ENCODE peak calls at places on chromosomes 11 and 22, in five cellular contexts. One of them, this sample, is unnamed. For H3K4me1, the result is how much of the 10 kb centered on the place peaks cover.

GRCh38 chr22:19687561-19688300 is 26.6 kb upstream of the SEPTIN5 start:
- DNase-seq in heart right ventricle: no peak
- DNase-seq in effector memory CD4-positive, alpha-beta T cell: no peak
- DNase-seq in BE2C: no peak
- DNase-seq in suprapubic skin: peak
- DNase-seq in this sample: no peak

GRCh38 chr22:23183107-23183698 is 2.9 kb downstream of the BCR start:
- DNase-seq in heart right ventricle: no peak
- DNase-seq in effector memory CD4-positive, alpha-beta T cell: no peak
- DNase-seq in BE2C: peak
- DNase-seq in suprapubic skin: no peak
- DNase-seq in this sample: peak

GRCh38 chr22:44488354-44488753 is 9.7 kb downstream of the RTL6 start:
- DNase-seq in heart right ventricle: no peak
- DNase-seq in effector memory CD4-positive, alpha-beta T cell: no peak
- DNase-seq in BE2C: no peak
- DNase-seq in suprapubic skin: no peak
- DNase-seq in this sample: no peak

GRCh38 chr11:61910473-61911123 is 6.8 kb downstream of the RAB3IL1 start:
- DNase-seq in heart right ventricle: no peak
- DNase-seq in effector memory CD4-positive, alpha-beta T cell: no peak
- DNase-seq in BE2C: no peak
- DNase-seq in suprapubic skin: no peak
- DNase-seq in this sample: no peak

GRCh38 chr11:1015064-1015463 is 21.5 kb downstream of the MUC6 start:
- DNase-seq in heart right ventricle: no peak
- DNase-seq in effector memory CD4-positive, alpha-beta T cell: no peak
- DNase-seq in BE2C: no peak
- DNase-seq in suprapubic skin: no peak
- DNase-seq in this sample: no peak

GRCh38 chr11:68090706-68091105 is 30.5 kb downstream of the CHKA start:
- DNase-seq in heart right ventricle: no peak
- DNase-seq in effector memory CD4-positive, alpha-beta T cell: no peak
- DNase-seq in BE2C: no peak
- DNase-seq in suprapubic skin: no peak
- DNase-seq in this sample: peak

GRCh38 chr22:20392983-20393704 is 807 bp upstream of the ZNF74 start:
- DNase-seq in heart right ventricle: peak
- DNase-seq in effector memory CD4-positive, alpha-beta T cell: no peak
- DNase-seq in BE2C: no peak
- DNase-seq in suprapubic skin: peak
- DNase-seq in this sample: no peak

GRCh38 chr11:18368236-18368635 is 26.1 kb upstream of the LDHA start:
- DNase-seq in heart right ventricle: no peak
- DNase-seq in effector memory CD4-positive, alpha-beta T cell: no peak
- DNase-seq in BE2C: no peak
- DNase-seq in suprapubic skin: no peak
- DNase-seq in this sample: no peak

GRCh38 chr11:36371161-36371560 is 75.1 kb downstream of the PRR5L start:
- DNase-seq in heart right ventricle: no peak
- DNase-seq in effector memory CD4-positive, alpha-beta T cell: no peak
- DNase-seq in BE2C: no peak
- DNase-seq in suprapubic skin: no peak
- DNase-seq in this sample: no peak

GRCh38 chr22:19565382-19565902 is 41.2 kb upstream of the CLDN5 start:
- DNase-seq in heart right ventricle: no peak
- DNase-seq in effector memory CD4-positive, alpha-beta T cell: no peak
- DNase-seq in BE2C: no peak
- DNase-seq in suprapubic skin: no peak
- DNase-seq in this sample: no peak

GRCh38 chr11:72085836-72086475 is 5.3 kb downstream of the LRRC51 start:
- DNase-seq in heart right ventricle: no peak
- DNase-seq in effector memory CD4-positive, alpha-beta T cell: no peak
- DNase-seq in BE2C: no peak
- DNase-seq in suprapubic skin: no peak
- DNase-seq in this sample: no peak

GRCh38 chr11:88059326-88059725 is 115.9 kb downstream of the RAB38 start:
- DNase-seq in heart right ventricle: no peak
- DNase-seq in effector memory CD4-positive, alpha-beta T cell: no peak
- DNase-seq in BE2C: no peak
- DNase-seq in suprapubic skin: no peak
- DNase-seq in this sample: no peak

GRCh38 chr22:45496451-45496941 is 6.2 kb upstream of the FBLN1 start:
- DNase-seq in heart right ventricle: no peak
- DNase-seq in effector memory CD4-positive, alpha-beta T cell: no peak
- DNase-seq in BE2C: no peak
- DNase-seq in suprapubic skin: no peak
- DNase-seq in this sample: no peak

GRCh38 chr11:61162092-61162935 is 1.1 kb upstream of the VPS37C start:
- DNase-seq in heart right ventricle: no peak
- DNase-seq in effector memory CD4-positive, alpha-beta T cell: no peak
- DNase-seq in BE2C: no peak
- DNase-seq in suprapubic skin: no peak
- DNase-seq in this sample: no peak

GRCh38 chr11:112790286-112790685 is 170.9 kb upstream of the NCAM1 start:
- DNase-seq in heart right ventricle: no peak
- DNase-seq in effector memory CD4-positive, alpha-beta T cell: no peak
- DNase-seq in BE2C: no peak
- DNase-seq in suprapubic skin: no peak
- DNase-seq in this sample: peak

GRCh38 chr11:82229346-82229745 is 504.3 kb downstream of the FAM181B start:
- DNase-seq in heart right ventricle: no peak
- DNase-seq in effector memory CD4-positive, alpha-beta T cell: no peak
- DNase-seq in BE2C: no peak
- DNase-seq in suprapubic skin: no peak
- DNase-seq in this sample: no peak

GRCh38 chr11:15663778-15664218 is 549.1 kb downstream of the INSC start:
- DNase-seq in heart right ventricle: no peak
- DNase-seq in effector memory CD4-positive, alpha-beta T cell: no peak
- DNase-seq in BE2C: peak
- DNase-seq in suprapubic skin: no peak
- DNase-seq in this sample: peak

GRCh38 chr11:126333142-126333541 is 22.3 kb upstream of the ST3GAL4 start:
- DNase-seq in heart right ventricle: no peak
- DNase-seq in effector memory CD4-positive, alpha-beta T cell: no peak
- DNase-seq in BE2C: no peak
- DNase-seq in suprapubic skin: no peak
- DNase-seq in this sample: no peak

GRCh38 chr11:59545179-59546020 is 34.1 kb downstream of the OR4D9 start:
- DNase-seq in heart right ventricle: no peak
- DNase-seq in effector memory CD4-positive, alpha-beta T cell: no peak
- DNase-seq in BE2C: no peak
- DNase-seq in suprapubic skin: no peak
- DNase-seq in this sample: no peak

GRCh38 chr11:19573666-19574065 is 139.0 kb upstream of the NAV2 start:
- DNase-seq in heart right ventricle: peak
- DNase-seq in effector memory CD4-positive, alpha-beta T cell: no peak
- DNase-seq in BE2C: peak
- DNase-seq in suprapubic skin: no peak
- DNase-seq in this sample: no peak

GRCh38 chr22:49015459-49015858 is 812.2 kb downstream of the BRD1 start:
- DNase-seq in heart right ventricle: no peak
- DNase-seq in effector memory CD4-positive, alpha-beta T cell: no peak
- DNase-seq in BE2C: no peak
- DNase-seq in suprapubic skin: peak
- DNase-seq in this sample: peak

GRCh38 chr11:45086526-45086925 is 59.9 kb upstream of the PRDM11 start:
- DNase-seq in heart right ventricle: no peak
- DNase-seq in effector memory CD4-positive, alpha-beta T cell: no peak
- DNase-seq in BE2C: no peak
- DNase-seq in suprapubic skin: no peak
- DNase-seq in this sample: no peak

GRCh38 chr11:119484741-119485605 is 62.0 kb upstream of the THY1 start:
- DNase-seq in heart right ventricle: no peak
- DNase-seq in effector memory CD4-positive, alpha-beta T cell: no peak
- DNase-seq in BE2C: no peak
- DNase-seq in suprapubic skin: peak
- DNase-seq in this sample: no peak

GRCh38 chr11:57323503-57324153 is 1.1 kb downstream of the TNKS1BP1 start:
- DNase-seq in heart right ventricle: no peak
- DNase-seq in effector memory CD4-positive, alpha-beta T cell: no peak
- DNase-seq in BE2C: no peak
- DNase-seq in suprapubic skin: no peak
- DNase-seq in this sample: peak

GRCh38 chr11:130076774-130077481 is 7.2 kb downstream of the APLP2 start:
- DNase-seq in heart right ventricle: no peak
- DNase-seq in effector memory CD4-positive, alpha-beta T cell: no peak
- DNase-seq in BE2C: no peak
- DNase-seq in suprapubic skin: no peak
- DNase-seq in this sample: no peak

GRCh38 chr11:40134820-40135219 is 1324.6 kb downstream of the LRRC4C start:
- DNase-seq in heart right ventricle: no peak
- DNase-seq in effector memory CD4-positive, alpha-beta T cell: no peak
- DNase-seq in BE2C: no peak
- DNase-seq in suprapubic skin: no peak
- DNase-seq in this sample: no peak

GRCh38 chr11:27203077-27203476 is 159.9 kb downstream of the CCDC34 start:
- DNase-seq in heart right ventricle: no peak
- DNase-seq in effector memory CD4-positive, alpha-beta T cell: no peak
- DNase-seq in BE2C: no peak
- DNase-seq in suprapubic skin: no peak
- DNase-seq in this sample: no peak

GRCh38 chr11:43985386-43985752 is 42.9 kb downstream of the C11orf96 start:
- DNase-seq in heart right ventricle: no peak
- DNase-seq in effector memory CD4-positive, alpha-beta T cell: no peak
- DNase-seq in BE2C: no peak
- DNase-seq in suprapubic skin: no peak
- DNase-seq in this sample: no peak

GRCh38 chr11:43984519-43985385 is 42.3 kb downstream of the C11orf96 start:
- DNase-seq in heart right ventricle: peak
- DNase-seq in effector memory CD4-positive, alpha-beta T cell: no peak
- DNase-seq in BE2C: no peak
- DNase-seq in suprapubic skin: no peak
- DNase-seq in this sample: no peak

GRCh38 chr11:43986881-43987280 is 44.4 kb downstream of the C11orf96 start:
- DNase-seq in heart right ventricle: no peak
- DNase-seq in effector memory CD4-positive, alpha-beta T cell: no peak
- DNase-seq in BE2C: no peak
- DNase-seq in suprapubic skin: no peak
- DNase-seq in this sample: no peak

GRCh38 chr11:43987384-43988039 is 45.1 kb downstream of the C11orf96 start:
- DNase-seq in heart right ventricle: peak
- DNase-seq in effector memory CD4-positive, alpha-beta T cell: no peak
- DNase-seq in BE2C: peak
- DNase-seq in suprapubic skin: peak
- DNase-seq in this sample: peak

DNA sequence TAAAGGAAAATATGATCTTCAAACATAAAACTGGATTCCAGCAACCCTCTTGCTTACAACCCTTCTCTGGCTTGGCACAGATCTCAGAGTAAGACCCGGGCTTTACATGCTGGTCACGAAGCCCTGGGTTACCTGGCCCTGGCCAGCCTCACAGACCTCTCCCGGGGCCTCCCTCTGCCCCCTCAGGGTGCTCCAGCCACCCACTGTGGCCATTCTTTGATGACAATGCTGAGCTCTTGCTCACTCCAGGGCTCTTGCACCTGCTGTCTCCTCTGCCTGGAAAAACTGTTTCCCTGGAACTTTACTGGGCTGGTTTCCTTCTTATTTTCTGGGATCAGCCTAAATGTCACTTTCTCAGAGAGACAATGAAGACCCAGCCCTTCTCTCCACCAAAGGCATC is 43.9 kb downstream of the C11orf96 start:
- DNase-seq in heart right ventricle: no peak
- DNase-seq in effector memory CD4-positive, alpha-beta T cell: no peak
- DNase-seq in BE2C: no peak
- DNase-seq in suprapubic skin: no peak
- DNase-seq in this sample: no peak
- H3K4me1 ChIP-seq in heart right ventricle: half or more
- H3K4me1 ChIP-seq in effector memory CD4-positive, alpha-beta T cell: under half
- H3K4me1 ChIP-seq in BE2C: under half
- H3K4me1 ChIP-seq in suprapubic skin: under half
- H3K4me1 ChIP-seq in this sample: under half

GRCh38 chr11:100004541-100004940 is 682.5 kb upstream of the ARHGAP42 start:
- DNase-seq in heart right ventricle: no peak
- DNase-seq in effector memory CD4-positive, alpha-beta T cell: no peak
- DNase-seq in BE2C: no peak
- DNase-seq in suprapubic skin: no peak
- DNase-seq in this sample: no peak
- H3K4me1 ChIP-seq in heart right ventricle: under half
- H3K4me1 ChIP-seq in effector memory CD4-positive, alpha-beta T cell: under half
- H3K4me1 ChIP-seq in BE2C: under half
- H3K4me1 ChIP-seq in suprapubic skin: under half
- H3K4me1 ChIP-seq in this sample: under half

DNA sequence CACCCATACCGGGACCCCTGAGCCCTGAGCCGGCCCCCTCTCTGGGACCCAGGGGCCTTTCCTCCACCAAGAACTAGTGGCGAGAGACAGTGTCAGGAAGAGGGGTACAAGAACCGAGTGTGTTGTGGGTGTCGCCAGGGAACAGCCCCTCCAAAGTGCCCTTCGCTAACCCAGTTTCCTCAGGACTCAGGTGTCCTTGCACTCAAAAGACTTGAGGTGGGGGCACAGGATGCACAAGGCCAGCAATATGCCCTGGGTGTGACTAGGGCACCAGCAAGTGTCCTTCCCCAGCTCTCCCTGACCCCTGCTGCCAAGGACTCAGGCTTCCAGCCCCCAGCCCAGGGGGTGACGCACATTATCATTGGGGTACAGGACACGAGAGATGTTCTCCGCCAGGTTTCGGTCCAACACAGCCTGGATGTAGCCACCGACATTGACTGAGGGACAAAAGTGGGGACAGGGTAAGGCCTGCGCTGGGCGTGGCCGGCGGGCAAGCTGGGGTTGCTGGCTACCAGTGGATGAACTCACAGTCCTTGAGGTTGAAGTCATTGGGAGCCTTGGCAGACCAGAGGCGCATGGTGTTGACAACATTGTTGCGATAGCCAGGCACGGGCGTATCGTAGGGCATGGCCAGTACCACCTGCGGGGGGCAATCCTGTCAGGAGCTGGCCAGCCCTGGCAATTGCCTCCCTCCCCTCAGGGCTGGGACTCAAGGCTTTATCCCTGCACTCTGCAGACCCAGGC is 4.7 kb downstream of the PYGM start:
- DNase-seq in heart right ventricle: no peak
- DNase-seq in effector memory CD4-positive, alpha-beta T cell: no peak
- DNase-seq in BE2C: no peak
- DNase-seq in suprapubic skin: no peak
- DNase-seq in this sample: no peak
- H3K4me1 ChIP-seq in heart right ventricle: under half
- H3K4me1 ChIP-seq in effector memory CD4-positive, alpha-beta T cell: under half
- H3K4me1 ChIP-seq in BE2C: under half
- H3K4me1 ChIP-seq in suprapubic skin: under half
- H3K4me1 ChIP-seq in this sample: under half

GRCh38 chr22:37630839-37631435 is 8.5 kb upstream of the SH3BP1 start:
- DNase-seq in heart right ventricle: no peak
- DNase-seq in effector memory CD4-positive, alpha-beta T cell: no peak
- DNase-seq in BE2C: peak
- DNase-seq in suprapubic skin: no peak
- DNase-seq in this sample: no peak

GRCh38 chr22:37633082-37633692 is 6.3 kb upstream of the SH3BP1 start:
- DNase-seq in heart right ventricle: no peak
- DNase-seq in effector memory CD4-positive, alpha-beta T cell: no peak
- DNase-seq in BE2C: no peak
- DNase-seq in suprapubic skin: no peak
- DNase-seq in this sample: no peak

GRCh38 chr22:37631448-37632173 is 7.9 kb upstream of the SH3BP1 start:
- DNase-seq in heart right ventricle: no peak
- DNase-seq in effector memory CD4-positive, alpha-beta T cell: no peak
- DNase-seq in BE2C: no peak
- DNase-seq in suprapubic skin: no peak
- DNase-seq in this sample: no peak

GRCh38 chr22:37633693-37634504 is 5.6 kb upstream of the SH3BP1 start:
- DNase-seq in heart right ventricle: peak
- DNase-seq in effector memory CD4-positive, alpha-beta T cell: no peak
- DNase-seq in BE2C: peak
- DNase-seq in suprapubic skin: peak
- DNase-seq in this sample: peak

GRCh38 chr22:37632174-37633081 is 7.0 kb upstream of the SH3BP1 start:
- DNase-seq in heart right ventricle: no peak
- DNase-seq in effector memory CD4-positive, alpha-beta T cell: no peak
- DNase-seq in BE2C: no peak
- DNase-seq in suprapubic skin: no peak
- DNase-seq in this sample: no peak
- H3K4me1 ChIP-seq in heart right ventricle: under half
- H3K4me1 ChIP-seq in effector memory CD4-positive, alpha-beta T cell: half or more
- H3K4me1 ChIP-seq in BE2C: under half
- H3K4me1 ChIP-seq in suprapubic skin: under half
- H3K4me1 ChIP-seq in this sample: under half

This sample was measured in SJSA1.